ENCODE peak calls at places on chromosome 1, in eight cellular contexts. C, B, A, X, G, D, E and L are unnamed samples.

GRCh38 chr1:36306210-36306901 is at the start of gene SH3D21:
- DNase-seq in C (peak), B (peak), A (no peak), X (no peak), G (no peak), D (no peak), E (peak), L (peak)

GRCh38 chr1:226541631-226542622 is 6.6 kb upstream of the STUM start:
- DNase-seq in C (no peak), B (no peak), A (no peak), X (no peak), G (no peak), D (no peak), E (peak), L (no peak)

GRCh38 chr1:9815150-9815549 is 8.6 kb downstream of the CLSTN1 start:
- DNase-seq in C (no peak), B (no peak), A (no peak), X (no peak), G (no peak), D (no peak), E (no peak), L (no peak)

GRCh38 chr1:115654663-115655306 is 13.0 kb downstream of the VANGL1 start:
- DNase-seq in C (peak), B (no peak), A (no peak), X (no peak), G (no peak), D (no peak), E (no peak), L (no peak)

GRCh38 chr1:12153181-12153785 is 13.5 kb upstream of the TNFRSF1B start:
- DNase-seq in C (no peak), B (no peak), A (peak), X (peak), G (no peak), D (no peak), E (no peak), L (peak)

GRCh38 chr1:69410893-69411292 is 156.8 kb upstream of the LRRC7 start:
- DNase-seq in C (no peak), B (no peak), A (no peak), X (no peak), G (no peak), D (no peak), E (no peak), L (no peak)

GRCh38 chr1:230127105-230128054 is 60.3 kb downstream of the GALNT2 start:
- DNase-seq in C (peak), B (peak), A (no peak), X (no peak), G (peak), D (no peak), E (no peak), L (no peak)

GRCh38 chr1:113453771-113454083 is 63.4 kb downstream of the MAGI3 start:
- DNase-seq in C (no peak), B (no peak), A (no peak), X (no peak), G (no peak), D (no peak), E (no peak), L (no peak)

GRCh38 chr1:89200668-89201488 is 2.1 kb upstream of the GBP4 start:
- DNase-seq in C (no peak), B (no peak), A (no peak), X (no peak), G (no peak), D (no peak), E (no peak), L (no peak)

GRCh38 chr1:63042278-63042677 is 258.3 kb downstream of the ATG4C start:
- DNase-seq in C (no peak), B (no peak), A (no peak), X (no peak), G (no peak), D (no peak), E (peak), L (no peak)

GRCh38 chr1:209041936-209042335 is 541.6 kb upstream of the CAMK1G start:
- DNase-seq in C (no peak), B (no peak), A (no peak), X (no peak), G (no peak), D (no peak), E (no peak), L (peak)

GRCh38 chr1:86259390-86259789 is 102.8 kb upstream of the COL24A1 start:
- DNase-seq in C (no peak), B (no peak), A (no peak), X (no peak), G (no peak), D (no peak), E (no peak), L (peak)

GRCh38 chr1:109065137-109065536 is 10.7 kb downstream of the TAF13 start:
- DNase-seq in C (no peak), B (no peak), A (no peak), X (no peak), G (no peak), D (no peak), E (no peak), L (no peak)

GRCh38 chr1:223010552-223011229 is 132.4 kb downstream of the TLR5 start:
- DNase-seq in C (no peak), B (no peak), A (no peak), X (no peak), G (no peak), D (no peak), E (no peak), L (no peak)

GRCh38 chr1:242432491-242433095 is 91.9 kb downstream of the PLD5 start:
- DNase-seq in C (no peak), B (no peak), A (no peak), X (no peak), G (no peak), D (no peak), E (no peak), L (no peak)

GRCh38 chr1:223223091-223223995 is 80.3 kb upstream of the TLR5 start:
- DNase-seq in C (no peak), B (no peak), A (no peak), X (peak), G (no peak), D (no peak), E (no peak), L (no peak)

GRCh38 chr1:89203166-89203565 is 4.4 kb upstream of the GBP4 start:
- DNase-seq in C (no peak), B (no peak), A (no peak), X (no peak), G (no peak), D (no peak), E (no peak), L (peak)

GRCh38 chr1:207898836-207899235 is 12.1 kb downstream of the CD34 start:
- DNase-seq in C (no peak), B (no peak), A (no peak), X (peak), G (no peak), D (no peak), E (no peak), L (no peak)